ENCODE peak calls at places on chromosomes 3 and 15, in five cellular contexts. One of them, this sample, is unnamed.

GRCh38 chr3:106728315-106728821 is 648.9 kb upstream of the CCDC54 start:
- DNase-seq in natural killer cell: no peak
- DNase-seq in ovary: no peak
- DNase-seq in fibroblast of pulmonary artery: peak
- DNase-seq in NB4: no peak
- DNase-seq in this sample: no peak

GRCh38 chr3:51304230-51304629 is 80.9 kb upstream of the MANF start:
- DNase-seq in natural killer cell: no peak
- DNase-seq in NB4: no peak
- DNase-seq in ovary: no peak
- DNase-seq in fibroblast of pulmonary artery: no peak
- DNase-seq in this sample: no peak

GRCh38 chr3:11199902-11200678 is 45.8 kb downstream of the HRH1 start:
- DNase-seq in NB4: no peak
- DNase-seq in natural killer cell: no peak
- DNase-seq in fibroblast of pulmonary artery: no peak
- DNase-seq in ovary: no peak
- DNase-seq in this sample: no peak

GRCh38 chr3:122678496-122678895 is 2.1 kb upstream of the PARP14 start:
- DNase-seq in ovary: no peak
- DNase-seq in natural killer cell: no peak
- DNase-seq in NB4: peak
- DNase-seq in fibroblast of pulmonary artery: no peak
- DNase-seq in this sample: no peak

GRCh38 chr3:113070226-113071220 is 79.7 kb downstream of the GTPBP8 start:
- DNase-seq in fibroblast of pulmonary artery: peak
- DNase-seq in natural killer cell: no peak
- DNase-seq in ovary: no peak
- DNase-seq in NB4: no peak
- DNase-seq in this sample: no peak

GRCh38 chr3:167102071-167102470 is 278.0 kb downstream of the ZBBX start:
- DNase-seq in NB4: peak
- DNase-seq in natural killer cell: no peak
- DNase-seq in ovary: no peak
- DNase-seq in fibroblast of pulmonary artery: no peak
- DNase-seq in this sample: no peak

GRCh38 chr3:104367000-104367399 is 999.7 kb upstream of the ALCAM start:
- DNase-seq in ovary: no peak
- DNase-seq in fibroblast of pulmonary artery: peak
- DNase-seq in natural killer cell: no peak
- DNase-seq in NB4: no peak
- DNase-seq in this sample: no peak

GRCh38 chr3:170499562-170500156 is 81.0 kb downstream of the CLDN11 start:
- DNase-seq in natural killer cell: no peak
- DNase-seq in ovary: peak
- DNase-seq in NB4: peak
- DNase-seq in fibroblast of pulmonary artery: peak
- DNase-seq in this sample: no peak

GRCh38 chr3:115401891-115402501 is 221.3 kb upstream of the GAP43 start:
- DNase-seq in NB4: no peak
- DNase-seq in ovary: no peak
- DNase-seq in natural killer cell: no peak
- DNase-seq in fibroblast of pulmonary artery: peak
- DNase-seq in this sample: no peak

GRCh38 chr3:127714151-127714571 is 41.4 kb downstream of the ABTB1 start:
- DNase-seq in NB4: no peak
- DNase-seq in fibroblast of pulmonary artery: peak
- DNase-seq in ovary: no peak
- DNase-seq in natural killer cell: no peak
- DNase-seq in this sample: no peak

GRCh38 chr3:181176610-181177009 is 187.1 kb upstream of the DNAJC19 start:
- DNase-seq in NB4: peak
- DNase-seq in natural killer cell: no peak
- DNase-seq in fibroblast of pulmonary artery: peak
- DNase-seq in ovary: peak
- DNase-seq in this sample: no peak

GRCh38 chr3:159082514-159082913 is 280.7 kb downstream of the MFSD1 start:
- DNase-seq in natural killer cell: no peak
- DNase-seq in ovary: no peak
- DNase-seq in NB4: no peak
- DNase-seq in fibroblast of pulmonary artery: peak
- DNase-seq in this sample: no peak

GRCh38 chr15:67820992-67821783 is 4.1 kb upstream of the SKOR1 start:
- DNase-seq in NB4: peak
- DNase-seq in ovary: peak
- DNase-seq in natural killer cell: no peak
- DNase-seq in fibroblast of pulmonary artery: peak
- DNase-seq in this sample: no peak

DNA sequence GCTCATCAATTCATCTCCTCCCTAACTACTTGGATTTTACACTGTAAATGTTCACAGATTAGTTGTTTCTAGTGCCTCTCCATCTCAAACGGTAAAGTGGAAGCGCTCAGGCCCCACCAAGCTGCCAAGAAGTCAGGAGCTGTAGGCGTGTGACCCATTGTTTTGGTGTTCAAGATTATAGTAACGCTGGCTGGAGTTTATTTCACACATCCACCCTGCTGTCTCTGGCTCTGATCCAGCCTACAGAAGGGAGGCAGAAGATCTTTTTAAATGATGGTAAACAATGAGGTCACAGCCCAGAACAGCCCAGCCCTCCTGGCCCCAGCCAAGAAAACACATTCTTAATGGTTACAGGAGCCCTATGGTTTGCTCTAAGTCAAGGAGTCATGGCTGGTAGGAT is 25.7 kb upstream of the GALNT15 start:
- DNase-seq in natural killer cell: no peak
- DNase-seq in NB4: no peak
- DNase-seq in fibroblast of pulmonary artery: peak
- DNase-seq in ovary: peak
- DNase-seq in this sample: no peak
- TF ChIP-seq CTCF in natural killer cell: no peak
- TF ChIP-seq CTCF in NB4: no peak
- TF ChIP-seq CTCF in fibroblast of pulmonary artery: no peak
- TF ChIP-seq CTCF in ovary: no peak
- TF ChIP-seq CTCF in this sample: no peak

GRCh38 chr3:186097317-186097662 is 11.6 kb downstream of the ETV5 start:
- DNase-seq in ovary: no peak
- DNase-seq in fibroblast of pulmonary artery: no peak
- DNase-seq in NB4: no peak
- DNase-seq in natural killer cell: no peak
- DNase-seq in this sample: no peak

GRCh38 chr3:186096295-186096694 is 12.6 kb downstream of the ETV5 start:
- DNase-seq in NB4: no peak
- DNase-seq in fibroblast of pulmonary artery: no peak
- DNase-seq in natural killer cell: no peak
- DNase-seq in ovary: no peak
- DNase-seq in this sample: no peak

GRCh38 chr3:186098740-186099139 is 10.1 kb downstream of the ETV5 start:
- DNase-seq in fibroblast of pulmonary artery: no peak
- DNase-seq in NB4: no peak
- DNase-seq in ovary: no peak
- DNase-seq in natural killer cell: no peak
- DNase-seq in this sample: no peak

GRCh38 chr3:186097663-186098451 is 11.0 kb downstream of the ETV5 start:
- DNase-seq in NB4: no peak
- DNase-seq in ovary: no peak
- DNase-seq in fibroblast of pulmonary artery: peak
- DNase-seq in natural killer cell: no peak
- DNase-seq in this sample: no peak

DNA sequence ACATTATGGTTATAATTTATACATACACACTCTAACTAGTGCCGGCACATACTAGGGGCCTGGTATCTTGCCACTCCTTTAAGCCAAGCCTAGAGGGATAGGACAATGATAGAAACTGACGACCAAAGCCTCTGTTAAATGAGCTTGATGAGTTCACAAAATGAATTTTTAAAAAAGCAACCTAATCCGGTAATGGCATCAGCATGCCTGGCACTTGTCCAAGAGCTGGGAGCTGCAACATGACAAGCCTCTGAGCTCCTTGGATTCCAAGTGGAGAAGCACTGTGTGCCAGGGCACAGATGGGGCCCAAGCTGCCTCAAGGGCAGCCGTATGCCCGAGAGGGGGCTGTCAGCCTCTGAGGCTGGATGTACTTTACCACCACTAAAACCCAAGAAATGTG is 9.7 kb downstream of the ETV5 start:
- DNase-seq in natural killer cell: no peak
- DNase-seq in fibroblast of pulmonary artery: peak
- DNase-seq in ovary: no peak
- DNase-seq in NB4: no peak
- DNase-seq in this sample: no peak
- TF ChIP-seq CTCF in natural killer cell: no peak
- TF ChIP-seq CTCF in fibroblast of pulmonary artery: no peak
- TF ChIP-seq CTCF in ovary: no peak
- TF ChIP-seq CTCF in NB4: no peak
- TF ChIP-seq CTCF in this sample: no peak

DNA sequence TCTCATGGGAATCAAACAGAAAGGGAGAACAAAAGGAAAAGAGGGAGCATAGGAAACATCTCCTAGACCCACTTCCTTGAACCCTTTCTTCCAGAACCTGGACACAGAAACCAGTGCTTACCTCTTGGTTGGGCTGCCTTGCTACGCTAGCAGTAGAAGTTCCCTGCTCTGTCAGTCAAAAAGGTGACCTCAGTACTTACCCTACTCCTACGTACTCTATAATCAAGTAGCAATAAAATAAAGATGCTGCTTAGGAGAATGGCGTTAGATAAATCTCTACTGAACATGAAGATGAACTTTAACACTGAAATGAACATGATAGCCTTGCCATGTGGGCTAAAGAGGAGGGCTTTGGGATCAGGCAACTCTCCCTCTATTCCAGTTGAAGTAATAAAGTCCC is 7.4 kb downstream of the VEPH1 start:
- DNase-seq in fibroblast of pulmonary artery: no peak
- DNase-seq in NB4: no peak
- DNase-seq in natural killer cell: no peak
- DNase-seq in ovary: no peak
- DNase-seq in this sample: no peak
- TF ChIP-seq CTCF in fibroblast of pulmonary artery: no peak
- TF ChIP-seq CTCF in NB4: no peak
- TF ChIP-seq CTCF in natural killer cell: no peak
- TF ChIP-seq CTCF in ovary: no peak
- TF ChIP-seq CTCF in this sample: no peak

GRCh38 chr15:55618396-55618795 is 30.3 kb upstream of the PYGO1 start:
- DNase-seq in NB4: no peak
- DNase-seq in natural killer cell: no peak
- DNase-seq in ovary: no peak
- DNase-seq in fibroblast of pulmonary artery: no peak
- DNase-seq in this sample: no peak
- TF ChIP-seq CTCF in NB4: no peak
- TF ChIP-seq CTCF in natural killer cell: no peak
- TF ChIP-seq CTCF in ovary: no peak
- TF ChIP-seq CTCF in fibroblast of pulmonary artery: no peak
- TF ChIP-seq CTCF in this sample: no peak

GRCh38 chr15:99267957-99268356 is 16.7 kb downstream of the LRRC28 start:
- DNase-seq in NB4: no peak
- DNase-seq in natural killer cell: no peak
- DNase-seq in ovary: no peak
- DNase-seq in fibroblast of pulmonary artery: no peak
- DNase-seq in this sample: no peak
- TF ChIP-seq CTCF in NB4: no peak
- TF ChIP-seq CTCF in natural killer cell: no peak
- TF ChIP-seq CTCF in ovary: no peak
- TF ChIP-seq CTCF in fibroblast of pulmonary artery: no peak
- TF ChIP-seq CTCF in this sample: no peak

GRCh38 chr15:65836665-65837064 is 32.6 kb upstream of the RAB11A start:
- DNase-seq in ovary: no peak
- DNase-seq in fibroblast of pulmonary artery: no peak
- DNase-seq in NB4: no peak
- DNase-seq in natural killer cell: no peak
- DNase-seq in this sample: no peak
- TF ChIP-seq CTCF in ovary: no peak
- TF ChIP-seq CTCF in fibroblast of pulmonary artery: peak
- TF ChIP-seq CTCF in NB4: peak
- TF ChIP-seq CTCF in natural killer cell: peak
- TF ChIP-seq CTCF in this sample: peak

GRCh38 chr15:95284487-95284886 is 1046.0 kb upstream of the NR2F2 start:
- DNase-seq in fibroblast of pulmonary artery: no peak
- DNase-seq in natural killer cell: no peak
- DNase-seq in ovary: no peak
- DNase-seq in NB4: peak
- DNase-seq in this sample: no peak

GRCh38 chr15:95287774-95288173 is 1042.7 kb upstream of the NR2F2 start:
- DNase-seq in natural killer cell: no peak
- DNase-seq in NB4: no peak
- DNase-seq in ovary: peak
- DNase-seq in fibroblast of pulmonary artery: no peak
- DNase-seq in this sample: no peak

GRCh38 chr15:95286316-95286880 is 1044.1 kb upstream of the NR2F2 start:
- DNase-seq in fibroblast of pulmonary artery: no peak
- DNase-seq in ovary: peak
- DNase-seq in NB4: no peak
- DNase-seq in natural killer cell: no peak
- DNase-seq in this sample: no peak

GRCh38 chr15:95286911-95287769 is 1043.4 kb upstream of the NR2F2 start:
- DNase-seq in NB4: peak
- DNase-seq in natural killer cell: no peak
- DNase-seq in fibroblast of pulmonary artery: no peak
- DNase-seq in ovary: no peak
- DNase-seq in this sample: no peak

GRCh38 chr15:95284933-95285401 is 1045.5 kb upstream of the NR2F2 start:
- DNase-seq in ovary: peak
- DNase-seq in natural killer cell: no peak
- DNase-seq in fibroblast of pulmonary artery: peak
- DNase-seq in NB4: peak
- DNase-seq in this sample: no peak
- TF ChIP-seq CTCF in ovary: no peak
- TF ChIP-seq CTCF in natural killer cell: no peak
- TF ChIP-seq CTCF in fibroblast of pulmonary artery: peak
- TF ChIP-seq CTCF in NB4: peak
- TF ChIP-seq CTCF in this sample: no peak

GRCh38 chr3:174986685-174987084 is 127.6 kb downstream of the NAALADL2 start:
- DNase-seq in ovary: no peak
- DNase-seq in NB4: no peak
- DNase-seq in fibroblast of pulmonary artery: peak
- DNase-seq in natural killer cell: no peak
- DNase-seq in this sample: no peak
- TF ChIP-seq CTCF in ovary: no peak
- TF ChIP-seq CTCF in NB4: no peak
- TF ChIP-seq CTCF in fibroblast of pulmonary artery: no peak
- TF ChIP-seq CTCF in natural killer cell: no peak
- TF ChIP-seq CTCF in this sample: no peak

GRCh38 chr15:77546870-77547269 is 85.8 kb downstream of the LINGO1 start:
- DNase-seq in natural killer cell: no peak
- DNase-seq in fibroblast of pulmonary artery: no peak
- DNase-seq in ovary: no peak
- DNase-seq in NB4: no peak
- DNase-seq in this sample: peak
- TF ChIP-seq CTCF in natural killer cell: no peak
- TF ChIP-seq CTCF in fibroblast of pulmonary artery: no peak
- TF ChIP-seq CTCF in ovary: no peak
- TF ChIP-seq CTCF in NB4: no peak
- TF ChIP-seq CTCF in this sample: no peak